ENCODE peak calls at places on chromosomes 5 and 9, in ten cellular contexts. T, K, X, N, V, G, D, H, F and L are unnamed samples.

GRCh38 chr9:126301985-126302603 is 24.5 kb upstream of the MVB12B start:
- DNase-seq in T (peak), K (no peak), X (peak), N (peak), V (peak), G (peak), D (peak), H (no peak), F (peak), L (peak)

GRCh38 chr9:114803886-114804285 is 2.0 kb downstream of the TNFSF15 start:
- DNase-seq in T (no peak), K (no peak), X (no peak), N (no peak), V (no peak), G (no peak), D (no peak), H (no peak), F (no peak), L (no peak)

GRCh38 chr5:159030357-159030756 is 69.4 kb downstream of the EBF1 start:
- DNase-seq in T (no peak), K (no peak), X (no peak), N (no peak), V (no peak), G (no peak), D (no peak), H (no peak), F (no peak), L (no peak)

GRCh38 chr9:5549671-5550650 is 39.6 kb downstream of the PDCD1LG2 start:
- DNase-seq in T (no peak), K (no peak), X (no peak), N (no peak), V (no peak), G (no peak), D (no peak), H (no peak), F (no peak), L (no peak)

GRCh38 chr9:23587433-23587832 is 238.6 kb downstream of the ELAVL2 start:
- DNase-seq in T (no peak), K (no peak), X (no peak), N (no peak), V (peak), G (no peak), D (no peak), H (peak), F (no peak), L (peak)

GRCh38 chr5:148620696-148621095 is 33.6 kb downstream of the HTR4 start:
- DNase-seq in T (no peak), K (no peak), X (no peak), N (no peak), V (no peak), G (no peak), D (no peak), H (no peak), F (no peak), L (no peak)

GRCh38 chr5:163894645-163895044 is 389.2 kb downstream of the MAT2B start:
- DNase-seq in T (no peak), K (no peak), X (no peak), N (no peak), V (no peak), G (no peak), D (no peak), H (no peak), F (no peak), L (no peak)

GRCh38 chr5:171422902-171423663 is 3.6 kb downstream of the FGF18 start:
- DNase-seq in T (no peak), K (no peak), X (peak), N (no peak), V (no peak), G (no peak), D (no peak), H (no peak), F (no peak), L (no peak)

GRCh38 chr5:111439473-111440075 is 72.8 kb downstream of the STARD4 start:
- DNase-seq in T (no peak), K (no peak), X (no peak), N (no peak), V (no peak), G (no peak), D (no peak), H (no peak), F (no peak), L (no peak)

GRCh38 chr5:132103380-132103951 is 29.9 kb downstream of the CSF2 start:
- DNase-seq in T (peak), K (peak), X (peak), N (peak), V (peak), G (no peak), D (peak), H (peak), F (peak), L (no peak)

GRCh38 chr9:36826581-36826980 is 207.5 kb downstream of the PAX5 start:
- DNase-seq in T (no peak), K (no peak), X (no peak), N (no peak), V (no peak), G (no peak), D (no peak), H (no peak), F (no peak), L (no peak)

GRCh38 chr9:93134018-93134739 is at the start of gene NINJ1:
- DNase-seq in T (peak), K (peak), X (peak), N (peak), V (peak), G (peak), D (peak), H (peak), F (peak), L (no peak)

GRCh38 chr9:121989010-121989409 is 104.1 kb downstream of the TTLL11 start:
- DNase-seq in T (no peak), K (no peak), X (no peak), N (no peak), V (no peak), G (peak), D (no peak), H (no peak), F (no peak), L (no peak)

GRCh38 chr5:161547573-161548471 is 1.3 kb upstream of the GABRB2 start:
- DNase-seq in T (peak), K (no peak), X (no peak), N (no peak), V (no peak), G (no peak), D (no peak), H (no peak), F (no peak), L (no peak)

GRCh38 chr9:21684231-21684630 is 118.2 kb upstream of the MTAP start:
- DNase-seq in T (no peak), K (no peak), X (no peak), N (no peak), V (no peak), G (no peak), D (no peak), H (no peak), F (no peak), L (no peak)

DNA sequence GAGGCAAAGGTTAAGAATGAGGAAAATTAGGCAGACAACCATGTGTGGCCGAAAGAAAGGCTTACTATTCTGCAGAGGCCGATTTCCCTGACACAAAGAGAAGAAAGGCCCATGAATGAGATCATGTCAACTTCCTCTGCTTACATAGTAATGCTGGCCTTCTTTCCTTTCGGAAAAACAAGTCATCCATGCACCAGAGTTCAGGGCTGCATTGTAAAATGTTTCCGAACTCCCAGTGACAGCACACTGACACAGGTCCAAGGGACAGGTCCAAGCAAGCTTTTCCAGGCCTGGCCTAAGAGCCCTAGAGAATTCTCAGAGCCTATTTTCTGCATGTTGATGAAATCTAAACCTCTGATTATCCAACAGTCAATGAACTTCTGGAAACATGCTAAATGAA is 140.9 kb downstream of the ZNF608 start:
- DNase-seq in T (no peak), K (no peak), X (no peak), N (no peak), V (peak), G (no peak), D (no peak), H (no peak), F (no peak), L (no peak)
- H3K27ac ChIP-seq in T (no peak), K (peak), X (no peak), N (no peak), V (peak), G (no peak), D (no peak), H (peak), F (no peak), L (peak)

GRCh38 chr5:95471447-95471846 is 80.3 kb downstream of the FAM81B start:
- DNase-seq in T (no peak), K (no peak), X (no peak), N (no peak), V (no peak), G (no peak), D (no peak), H (peak), F (no peak), L (no peak)
- H3K27ac ChIP-seq in T (no peak), K (no peak), X (no peak), N (no peak), V (no peak), G (no peak), D (no peak), H (no peak), F (no peak), L (no peak)

GRCh38 chr9:84338792-84339191 is 1.8 kb downstream of the SLC28A3 start:
- DNase-seq in T (peak), K (no peak), X (no peak), N (no peak), V (no peak), G (no peak), D (no peak), H (no peak), F (no peak), L (no peak)

GRCh38 chr9:84343111-84343521 is 2.6 kb upstream of the SLC28A3 start:
- DNase-seq in T (no peak), K (no peak), X (no peak), N (no peak), V (no peak), G (no peak), D (no peak), H (no peak), F (no peak), L (no peak)

GRCh38 chr9:84339951-84340350 is 607 bp downstream of the SLC28A3 start:
- DNase-seq in T (no peak), K (no peak), X (no peak), N (no peak), V (peak), G (peak), D (no peak), H (no peak), F (no peak), L (no peak)

GRCh38 chr9:84339523-84339922 is 1.0 kb downstream of the SLC28A3 start:
- DNase-seq in T (no peak), K (no peak), X (no peak), N (no peak), V (no peak), G (no peak), D (no peak), H (no peak), F (no peak), L (no peak)

GRCh38 chr9:84340535-84340934 is at the start of gene SLC28A3:
- DNase-seq in T (peak), K (no peak), X (no peak), N (no peak), V (no peak), G (peak), D (no peak), H (no peak), F (no peak), L (no peak)
- H3K27ac ChIP-seq in T (no peak), K (no peak), X (no peak), N (no peak), V (peak), G (peak), D (no peak), H (no peak), F (no peak), L (peak)

GRCh38 chr5:134545070-134545868 is 19.8 kb downstream of the JADE2 start:
- DNase-seq in T (peak), K (peak), X (no peak), N (no peak), V (peak), G (no peak), D (no peak), H (no peak), F (no peak), L (no peak)

GRCh38 chr5:134547999-134548626 is 22.6 kb downstream of the JADE2 start:
- DNase-seq in T (no peak), K (no peak), X (no peak), N (no peak), V (peak), G (no peak), D (no peak), H (no peak), F (no peak), L (no peak)

GRCh38 chr5:134550271-134551214 is 25.1 kb downstream of the JADE2 start:
- DNase-seq in T (no peak), K (no peak), X (no peak), N (no peak), V (peak), G (no peak), D (no peak), H (no peak), F (no peak), L (peak)

GRCh38 chr5:134549714-134550113 is 24.2 kb downstream of the JADE2 start:
- DNase-seq in T (no peak), K (no peak), X (no peak), N (no peak), V (no peak), G (no peak), D (no peak), H (no peak), F (no peak), L (no peak)

DNA sequence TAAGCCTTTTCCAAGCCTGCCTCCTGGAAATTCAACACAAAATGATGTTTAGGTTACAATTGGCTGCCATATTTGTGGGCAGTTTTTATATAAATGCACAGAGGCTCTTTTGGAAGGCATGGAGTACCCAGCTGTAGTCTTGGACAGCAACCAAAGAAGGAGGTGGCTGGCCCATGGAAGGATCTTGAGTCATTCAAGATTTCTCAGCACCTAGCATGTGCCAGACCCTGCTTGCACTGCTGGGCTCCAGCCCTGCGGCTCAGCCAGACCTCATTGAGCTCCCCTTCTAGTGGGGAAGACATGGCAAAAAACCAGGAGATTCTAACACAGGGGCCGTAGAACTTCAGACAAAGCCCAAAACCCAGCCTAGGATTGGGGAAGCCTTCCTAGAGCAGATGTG is 22.1 kb downstream of the JADE2 start:
- DNase-seq in T (no peak), K (peak), X (no peak), N (no peak), V (peak), G (no peak), D (no peak), H (no peak), F (no peak), L (no peak)
- H3K27ac ChIP-seq in T (no peak), K (peak), X (no peak), N (no peak), V (peak), G (no peak), D (no peak), H (no peak), F (no peak), L (no peak)

GRCh38 chr9:70425192-70425591 is 10.7 kb upstream of the KLF9 start:
- DNase-seq in T (no peak), K (no peak), X (no peak), N (no peak), V (no peak), G (no peak), D (no peak), H (no peak), F (no peak), L (no peak)

GRCh38 chr9:70420267-70421019 is 6.0 kb upstream of the KLF9 start:
- DNase-seq in T (peak), K (peak), X (no peak), N (peak), V (peak), G (peak), D (peak), H (peak), F (peak), L (peak)

GRCh38 chr9:70421020-70421271 is 6.5 kb upstream of the KLF9 start:
- DNase-seq in T (no peak), K (no peak), X (no peak), N (no peak), V (no peak), G (no peak), D (no peak), H (no peak), F (no peak), L (no peak)

GRCh38 chr9:70421272-70422180 is 7.1 kb upstream of the KLF9 start:
- DNase-seq in T (no peak), K (no peak), X (peak), N (peak), V (no peak), G (peak), D (peak), H (no peak), F (no peak), L (peak)

GRCh38 chr9:70422371-70423043 is 8.1 kb upstream of the KLF9 start:
- DNase-seq in T (no peak), K (no peak), X (no peak), N (no peak), V (no peak), G (peak), D (no peak), H (no peak), F (no peak), L (no peak)
- H3K27ac ChIP-seq in T (no peak), K (no peak), X (no peak), N (peak), V (peak), G (no peak), D (peak), H (peak), F (no peak), L (peak)

DNA sequence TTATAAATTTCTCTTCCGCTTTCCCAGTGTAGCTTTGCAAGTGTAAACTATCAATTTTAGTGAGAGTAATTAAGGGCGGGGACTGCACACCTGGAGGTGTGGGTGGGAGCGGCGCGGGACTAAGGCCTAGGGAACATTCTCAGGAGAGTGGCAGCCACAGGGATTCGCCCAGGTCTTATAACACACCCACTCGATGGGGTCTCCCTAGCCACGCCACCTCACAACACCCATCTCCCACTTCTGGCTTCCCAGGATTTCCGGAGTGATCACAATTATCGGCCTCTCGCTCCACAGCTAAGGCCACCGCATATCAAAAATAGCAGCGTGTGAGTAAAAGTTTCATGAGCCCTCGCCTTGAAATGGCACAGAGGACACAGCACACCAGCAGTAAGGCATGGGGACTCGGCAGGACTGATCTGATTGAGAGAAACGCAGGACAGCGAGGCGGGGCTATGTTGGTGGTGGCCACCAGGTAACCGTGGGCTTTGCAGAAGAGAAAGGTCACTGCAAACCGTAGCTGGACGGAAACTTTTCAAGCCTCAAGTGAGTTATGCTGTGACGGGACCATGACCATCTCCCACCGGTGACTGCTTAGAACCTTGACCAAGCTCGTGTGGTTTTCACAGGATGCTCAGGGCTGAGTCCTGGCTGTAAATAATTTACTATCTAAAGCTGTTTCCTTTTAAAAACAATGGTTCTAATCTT is 1.1 kb upstream of the LPAR1 start:
- DNase-seq in T (peak), K (no peak), X (no peak), N (no peak), V (no peak), G (no peak), D (no peak), H (no peak), F (no peak), L (no peak)
- H3K27ac ChIP-seq in T (peak), K (peak), X (no peak), N (no peak), V (peak), G (no peak), D (peak), H (peak), F (no peak), L (peak)

DNA sequence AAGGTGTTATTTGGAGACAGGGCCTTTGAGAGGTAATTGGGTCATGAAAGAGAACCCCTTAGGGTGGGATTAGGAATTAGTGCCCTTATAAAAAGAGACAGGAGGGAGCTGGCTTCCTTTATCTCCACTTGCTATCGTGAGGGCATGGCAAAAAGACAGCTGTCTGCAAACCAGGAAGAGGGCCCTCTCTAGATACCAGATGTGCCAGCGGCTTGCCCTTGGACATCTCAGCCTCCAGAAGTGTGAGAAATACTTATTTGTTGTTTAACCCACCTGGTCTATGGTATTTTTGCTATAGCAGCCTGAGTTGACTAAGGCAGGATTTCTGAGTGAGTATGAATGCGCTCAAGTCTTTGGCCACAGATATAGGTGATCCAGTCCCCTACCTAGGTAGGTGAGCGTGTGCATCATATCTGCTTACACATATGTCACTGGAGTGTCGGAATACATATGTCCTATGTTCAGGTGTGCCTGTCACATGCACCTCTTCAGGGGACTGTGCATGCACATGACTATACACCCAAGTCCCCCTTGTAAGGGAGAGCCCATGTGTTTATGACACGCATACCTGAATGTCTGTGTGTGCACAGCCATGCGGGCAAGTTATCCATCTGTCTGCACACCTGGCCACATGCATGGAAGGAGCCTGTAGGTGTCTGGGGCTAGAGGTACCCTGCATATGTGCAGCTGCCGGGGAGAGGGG is 817 bp upstream of the RGS14 start:
- DNase-seq in T (no peak), K (no peak), X (no peak), N (no peak), V (no peak), G (no peak), D (no peak), H (no peak), F (no peak), L (no peak)
- H3K27ac ChIP-seq in T (no peak), K (no peak), X (peak), N (peak), V (no peak), G (no peak), D (peak), H (peak), F (peak), L (peak)